ENCODE peak calls at places on chromosomes 7 and 10, in four cellular contexts. O, I, S and N are unnamed samples.

GRCh38 chr10:110077436-110078120 is 69.8 kb downstream of the ADD3 start:
- DNase-seq in I (no peak), S (no peak), O (no peak), N (no peak)

GRCh38 chr7:118803-119376 is 73.5 kb upstream of the FAM20C start:
- DNase-seq in O (no peak), I (no peak), S (no peak), N (no peak)

GRCh38 chr7:106535234-106536026 is 125.5 kb downstream of the CCDC71L start:
- DNase-seq in S (no peak), I (no peak), O (no peak), N (no peak)

GRCh38 chr7:30935569-30935877 is 23.9 kb downstream of the AQP1 start:
- DNase-seq in I (no peak), S (no peak), O (no peak), N (no peak)

GRCh38 chr7:111238891-111239290 is 148.0 kb downstream of the LRRN3 start:
- DNase-seq in I (no peak), S (no peak), O (peak), N (no peak)

GRCh38 chr7:151033864-151034249 is 5.6 kb downstream of the ABCB8 start:
- DNase-seq in I (no peak), O (no peak), S (no peak), N (no peak)

GRCh38 chr7:1368682-1369571 is 90.3 kb downstream of the MICALL2 start:
- DNase-seq in O (no peak), I (peak), S (peak), N (peak)

GRCh38 chr10:97312897-97313296 is 6.2 kb upstream of the FRAT1 start:
- DNase-seq in O (no peak), S (no peak), I (no peak), N (no peak)

GRCh38 chr7:22725585-22725984 is 1.4 kb upstream of the IL6 start:
- DNase-seq in O (peak), I (peak), S (no peak), N (no peak)

GRCh38 chr7:73968511-73968910 is 59.5 kb upstream of the ELN start:
- DNase-seq in I (no peak), O (no peak), S (no peak), N (no peak)

GRCh38 chr10:61786728-61787127 is 114.8 kb upstream of the ARID5B start:
- DNase-seq in I (no peak), S (no peak), O (peak), N (no peak)

GRCh38 chr7:151327659-151328058 is 14.0 kb upstream of the NUB1 start:
- DNase-seq in I (no peak), O (peak), S (no peak), N (no peak)

GRCh38 chr7:1045038-1045726 is 836 bp downstream of the GPR146 start:
- DNase-seq in I (no peak), S (no peak), O (no peak), N (no peak)

GRCh38 chr10:104300002-104300735 is 31.2 kb downstream of the GSTO2 start:
- DNase-seq in S (no peak), I (no peak), O (peak), N (no peak)

GRCh38 chr10:96666738-96667137 is 53.6 kb downstream of the PIK3AP1 start:
- DNase-seq in I (no peak), O (no peak), S (no peak), N (no peak)

GRCh38 chr7:155816192-155816508 is 3.9 kb upstream of the SHH start:
- DNase-seq in I (no peak), O (no peak), S (no peak), N (no peak)

GRCh38 chr10:112949128-112949823 is 771 bp upstream of the TCF7L2 start:
- DNase-seq in O (peak), S (no peak), I (no peak), N (no peak)

GRCh38 chr10:127302343-127302742 is 106.0 kb upstream of the INSYN2A start:
- DNase-seq in I (no peak), S (no peak), O (no peak), N (no peak)
- H3K56ac ChIP-seq in I (no peak), S (no peak), O (no peak), N (no peak)

DNA sequence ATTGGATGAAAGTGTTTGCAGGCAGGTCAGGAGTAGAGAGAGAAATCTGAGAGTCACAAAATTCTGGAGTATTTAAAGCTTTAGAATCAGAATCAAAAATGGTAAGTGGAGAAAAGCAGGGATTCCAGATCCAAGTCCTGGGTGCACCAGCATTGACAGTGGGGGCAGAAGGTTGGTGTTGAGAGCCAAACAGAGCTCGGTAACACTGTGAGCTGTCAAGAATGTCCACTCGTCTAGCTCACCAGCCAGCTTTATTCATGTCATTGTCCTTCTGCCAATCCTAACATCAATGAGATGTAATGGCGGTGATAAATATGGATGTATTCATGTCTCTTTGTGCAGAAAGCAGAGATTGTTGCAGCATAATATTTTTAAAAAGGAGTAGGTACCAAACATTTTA is 128.8 kb downstream of the KLF6 start:
- DNase-seq in I (no peak), S (no peak), O (no peak), N (no peak)
- H3K56ac ChIP-seq in I (peak), S (no peak), O (no peak), N (no peak)

GRCh38 chr7:47514818-47515217 is 67.1 kb downstream of the TNS3 start:
- DNase-seq in I (no peak), S (no peak), O (peak), N (no peak)
- H3K56ac ChIP-seq in I (no peak), S (no peak), O (no peak), N (no peak)

GRCh38 chr7:66815976-66816375 is 75.4 kb downstream of the RABGEF1 start:
- DNase-seq in I (no peak), S (no peak), O (no peak), N (no peak)
- H3K56ac ChIP-seq in I (no peak), S (no peak), O (no peak), N (no peak)

DNA sequence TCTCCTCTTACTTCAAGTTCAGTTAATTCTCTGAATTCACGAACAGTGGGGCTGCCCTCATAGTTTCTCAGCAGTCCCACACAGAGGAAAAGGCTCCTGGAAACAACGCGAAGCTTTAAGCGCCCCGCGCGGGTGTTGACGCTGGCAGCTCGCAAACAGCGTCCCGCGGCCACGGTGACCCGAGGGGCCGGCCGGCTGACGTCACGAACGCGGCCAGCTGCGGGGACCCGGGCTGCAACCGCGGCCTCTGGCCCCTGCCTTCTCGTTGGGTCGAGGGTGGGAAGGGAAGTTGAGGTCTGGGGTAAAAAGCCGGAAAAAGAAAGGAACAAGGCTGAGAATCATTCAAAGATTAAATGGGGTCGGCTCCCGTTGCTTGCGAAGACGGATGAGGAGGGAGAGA is 7.2 kb upstream of the FEZF1 start:
- DNase-seq in O (no peak), I (peak), S (peak), N (peak)
- H3K56ac ChIP-seq in O (no peak), I (peak), S (no peak), N (no peak)

GRCh38 chr7:70193514-70193913 is 595.2 kb downstream of the AUTS2 start:
- DNase-seq in S (no peak), I (no peak), O (peak), N (no peak)

GRCh38 chr7:70189261-70189660 is 591.0 kb downstream of the AUTS2 start:
- DNase-seq in O (no peak), S (no peak), I (no peak), N (no peak)

GRCh38 chr7:70189776-70190175 is 591.5 kb downstream of the AUTS2 start:
- DNase-seq in O (no peak), S (no peak), I (no peak), N (no peak)

DNA sequence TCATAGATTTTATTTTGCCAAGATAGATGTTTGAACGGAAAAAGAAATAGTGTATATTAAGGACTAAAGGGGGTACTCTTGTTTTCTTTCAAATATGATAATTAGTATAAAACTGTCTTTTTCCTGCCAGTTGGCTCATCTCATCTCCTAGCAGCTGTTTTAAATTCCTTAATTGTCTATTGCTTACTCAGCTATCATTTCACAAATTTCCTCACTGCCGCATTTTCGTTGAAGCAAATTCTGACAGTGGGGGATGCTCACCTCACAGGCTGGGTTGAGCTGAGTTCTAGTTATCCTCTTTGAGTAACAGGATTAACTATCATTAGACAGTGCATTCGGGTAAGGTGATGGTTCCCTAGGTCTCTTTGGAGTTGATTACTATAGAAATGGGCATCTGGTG is 592.0 kb downstream of the AUTS2 start:
- DNase-seq in S (no peak), O (no peak), I (no peak), N (no peak)
- H3K56ac ChIP-seq in S (no peak), O (no peak), I (no peak), N (no peak)

GRCh38 chr10:24408365-24408764 is 199.4 kb downstream of the KIAA1217 start:
- DNase-seq in S (no peak), O (no peak), I (no peak), N (no peak)
- H3K56ac ChIP-seq in S (no peak), O (no peak), I (no peak), N (no peak)